ENCODE peak calls at places on chromosomes 4 and X, in seven cellular contexts. One of them, this sample, is unnamed.

GRCh38 chrX:54509401-54509800 is 13.4 kb upstream of the FGD1 start:
- DNase-seq in testis: no peak
- DNase-seq in OCI-LY7: no peak
- DNase-seq in dorsolateral prefrontal cortex: no peak
- DNase-seq in B cell: no peak
- DNase-seq in cardiac muscle cell: no peak
- DNase-seq in foreskin fibroblast: no peak
- DNase-seq in this sample: no peak

GRCh38 chr4:185142563-185142910 is 529 bp upstream of the SLC25A4 start:
- DNase-seq in OCI-LY7: no peak
- DNase-seq in cardiac muscle cell: no peak
- DNase-seq in foreskin fibroblast: no peak
- DNase-seq in testis: no peak
- DNase-seq in B cell: no peak
- DNase-seq in dorsolateral prefrontal cortex: no peak
- DNase-seq in this sample: no peak

GRCh38 chr4:105471566-105472176 is 2.2 kb downstream of the PPA2 start:
- DNase-seq in OCI-LY7: peak; percentile 79
- DNase-seq in cardiac muscle cell: peak; percentile 73
- DNase-seq in dorsolateral prefrontal cortex: peak; percentile 57
- DNase-seq in testis: peak; percentile 77
- DNase-seq in foreskin fibroblast: peak; percentile 44
- DNase-seq in B cell: peak; percentile 79
- DNase-seq in this sample: no peak

GRCh38 chr4:38531126-38531737 is 132.8 kb upstream of the KLF3 start:
- DNase-seq in cardiac muscle cell: peak; percentile 40
- DNase-seq in OCI-LY7: no peak
- DNase-seq in dorsolateral prefrontal cortex: no peak
- DNase-seq in testis: no peak
- DNase-seq in foreskin fibroblast: no peak
- DNase-seq in B cell: no peak
- DNase-seq in this sample: no peak

GRCh38 chrX:23819385-23820234 is 36.6 kb downstream of the SAT1 start:
- DNase-seq in cardiac muscle cell: no peak
- DNase-seq in testis: peak; percentile 36
- DNase-seq in B cell: no peak
- DNase-seq in OCI-LY7: no peak
- DNase-seq in dorsolateral prefrontal cortex: no peak
- DNase-seq in foreskin fibroblast: no peak
- DNase-seq in this sample: no peak

GRCh38 chr4:89708903-89709361 is 128.0 kb downstream of the SNCA start:
- DNase-seq in B cell: no peak
- DNase-seq in foreskin fibroblast: peak; percentile 23
- DNase-seq in cardiac muscle cell: peak; percentile 40
- DNase-seq in dorsolateral prefrontal cortex: no peak
- DNase-seq in OCI-LY7: no peak
- DNase-seq in testis: no peak
- DNase-seq in this sample: no peak

GRCh38 chr4:69653147-69653546 is at the start of gene UGT2A1:
- DNase-seq in B cell: no peak
- DNase-seq in cardiac muscle cell: no peak
- DNase-seq in foreskin fibroblast: no peak
- DNase-seq in OCI-LY7: no peak
- DNase-seq in testis: no peak
- DNase-seq in dorsolateral prefrontal cortex: no peak
- DNase-seq in this sample: no peak

GRCh38 chr4:143196323-143196722 is 11.6 kb downstream of the USP38 start:
- DNase-seq in foreskin fibroblast: no peak
- DNase-seq in dorsolateral prefrontal cortex: no peak
- DNase-seq in cardiac muscle cell: no peak
- DNase-seq in OCI-LY7: no peak
- DNase-seq in testis: no peak
- DNase-seq in B cell: no peak
- DNase-seq in this sample: no peak

GRCh38 chrX:12984629-12985303 is 9.9 kb downstream of the TMSB4X start:
- DNase-seq in dorsolateral prefrontal cortex: no peak
- DNase-seq in cardiac muscle cell: no peak
- DNase-seq in B cell: no peak
- DNase-seq in foreskin fibroblast: no peak
- DNase-seq in OCI-LY7: no peak
- DNase-seq in testis: no peak
- DNase-seq in this sample: no peak

GRCh38 chr4:65498606-65499005 is 171.7 kb downstream of the EPHA5 start:
- DNase-seq in B cell: no peak
- DNase-seq in OCI-LY7: no peak
- DNase-seq in foreskin fibroblast: no peak
- DNase-seq in testis: no peak
- DNase-seq in dorsolateral prefrontal cortex: no peak
- DNase-seq in cardiac muscle cell: no peak
- DNase-seq in this sample: no peak

GRCh38 chr4:31917334-31917733 is 1197.2 kb downstream of the PCDH7 start:
- DNase-seq in OCI-LY7: no peak
- DNase-seq in cardiac muscle cell: no peak
- DNase-seq in B cell: no peak
- DNase-seq in dorsolateral prefrontal cortex: no peak
- DNase-seq in testis: no peak
- DNase-seq in foreskin fibroblast: no peak
- DNase-seq in this sample: no peak

GRCh38 chr4:168480991-168481588 is 798 bp upstream of the DDX60L start:
- DNase-seq in foreskin fibroblast: peak; percentile 74
- DNase-seq in cardiac muscle cell: no peak
- DNase-seq in B cell: peak; percentile 62
- DNase-seq in OCI-LY7: peak; percentile 4
- DNase-seq in dorsolateral prefrontal cortex: no peak
- DNase-seq in testis: peak; percentile 31
- DNase-seq in this sample: no peak

GRCh38 chr4:43277003-43277402 is 384.5 kb downstream of the GRXCR1 start:
- DNase-seq in OCI-LY7: no peak
- DNase-seq in dorsolateral prefrontal cortex: no peak
- DNase-seq in foreskin fibroblast: peak; percentile 0
- DNase-seq in cardiac muscle cell: no peak
- DNase-seq in B cell: no peak
- DNase-seq in testis: no peak
- DNase-seq in this sample: no peak

GRCh38 chrX:107429090-107429489 is 20.4 kb upstream of the FRMPD3 start:
- DNase-seq in OCI-LY7: peak; percentile 53
- DNase-seq in dorsolateral prefrontal cortex: no peak
- DNase-seq in B cell: no peak
- DNase-seq in foreskin fibroblast: no peak
- DNase-seq in testis: no peak
- DNase-seq in cardiac muscle cell: peak; percentile 53
- DNase-seq in this sample: no peak

GRCh38 chr4:171813195-171813955 is at the start of gene GALNTL6:
- DNase-seq in cardiac muscle cell: peak; percentile 36
- DNase-seq in B cell: no peak
- DNase-seq in OCI-LY7: no peak
- DNase-seq in testis: peak; percentile 42
- DNase-seq in foreskin fibroblast: no peak
- DNase-seq in dorsolateral prefrontal cortex: peak; percentile 61
- DNase-seq in this sample: no peak

GRCh38 chrX:6384391-6384790 is 150.5 kb downstream of the VCX3A start:
- DNase-seq in dorsolateral prefrontal cortex: no peak
- DNase-seq in OCI-LY7: no peak
- DNase-seq in testis: no peak
- DNase-seq in foreskin fibroblast: no peak
- DNase-seq in B cell: no peak
- DNase-seq in cardiac muscle cell: no peak
- DNase-seq in this sample: no peak

GRCh38 chr4:40809058-40809457 is 59.3 kb downstream of the NSUN7 start:
- DNase-seq in testis: no peak
- DNase-seq in cardiac muscle cell: no peak
- DNase-seq in foreskin fibroblast: no peak
- DNase-seq in dorsolateral prefrontal cortex: no peak
- DNase-seq in OCI-LY7: no peak
- DNase-seq in B cell: no peak
- DNase-seq in this sample: no peak

GRCh38 chrX:39670281-39670680 is 427.5 kb downstream of the BCOR start:
- DNase-seq in OCI-LY7: no peak
- DNase-seq in dorsolateral prefrontal cortex: no peak
- DNase-seq in B cell: no peak
- DNase-seq in testis: no peak
- DNase-seq in cardiac muscle cell: no peak
- DNase-seq in foreskin fibroblast: no peak
- DNase-seq in this sample: no peak

GRCh38 chrX:132490086-132490419 is 1.2 kb upstream of the MBNL3 start:
- DNase-seq in testis: no peak
- DNase-seq in cardiac muscle cell: no peak
- DNase-seq in foreskin fibroblast: no peak
- DNase-seq in B cell: no peak
- DNase-seq in OCI-LY7: no peak
- DNase-seq in dorsolateral prefrontal cortex: no peak
- DNase-seq in this sample: no peak

GRCh38 chrX:102712967-102713677 is 874 bp downstream of the GPRASP2 start:
- DNase-seq in OCI-LY7: no peak
- DNase-seq in dorsolateral prefrontal cortex: peak; percentile 59
- DNase-seq in testis: peak; percentile 76
- DNase-seq in foreskin fibroblast: peak; percentile 21
- DNase-seq in B cell: no peak
- DNase-seq in cardiac muscle cell: peak; percentile 35
- DNase-seq in this sample: peak; percentile 19

GRCh38 chr4:101155859-101156430 is 191.4 kb downstream of the PPP3CA start:
- DNase-seq in testis: no peak
- DNase-seq in B cell: no peak
- DNase-seq in dorsolateral prefrontal cortex: no peak
- DNase-seq in cardiac muscle cell: no peak
- DNase-seq in foreskin fibroblast: no peak
- DNase-seq in OCI-LY7: no peak
- DNase-seq in this sample: no peak

GRCh38 chr4:6705638-6706037 is 4.0 kb downstream of the MRFAP1L1 start:
- DNase-seq in foreskin fibroblast: no peak
- DNase-seq in cardiac muscle cell: no peak
- DNase-seq in OCI-LY7: no peak
- DNase-seq in testis: no peak
- DNase-seq in dorsolateral prefrontal cortex: no peak
- DNase-seq in B cell: no peak
- DNase-seq in this sample: no peak

GRCh38 chr4:6699903-6700302 is 6.2 kb downstream of the S100P start:
- DNase-seq in foreskin fibroblast: no peak
- DNase-seq in OCI-LY7: no peak
- DNase-seq in dorsolateral prefrontal cortex: no peak
- DNase-seq in testis: no peak
- DNase-seq in B cell: no peak
- DNase-seq in cardiac muscle cell: no peak
- DNase-seq in this sample: no peak

GRCh38 chr4:6702761-6703160 is 6.9 kb downstream of the MRFAP1L1 start:
- DNase-seq in OCI-LY7: no peak
- DNase-seq in dorsolateral prefrontal cortex: no peak
- DNase-seq in B cell: no peak
- DNase-seq in foreskin fibroblast: no peak
- DNase-seq in testis: no peak
- DNase-seq in cardiac muscle cell: no peak
- DNase-seq in this sample: no peak

GRCh38 chr4:6703786-6704185 is 5.9 kb downstream of the MRFAP1L1 start:
- DNase-seq in cardiac muscle cell: no peak
- DNase-seq in OCI-LY7: no peak
- DNase-seq in B cell: no peak
- DNase-seq in testis: no peak
- DNase-seq in dorsolateral prefrontal cortex: no peak
- DNase-seq in foreskin fibroblast: no peak
- DNase-seq in this sample: no peak

DNA sequence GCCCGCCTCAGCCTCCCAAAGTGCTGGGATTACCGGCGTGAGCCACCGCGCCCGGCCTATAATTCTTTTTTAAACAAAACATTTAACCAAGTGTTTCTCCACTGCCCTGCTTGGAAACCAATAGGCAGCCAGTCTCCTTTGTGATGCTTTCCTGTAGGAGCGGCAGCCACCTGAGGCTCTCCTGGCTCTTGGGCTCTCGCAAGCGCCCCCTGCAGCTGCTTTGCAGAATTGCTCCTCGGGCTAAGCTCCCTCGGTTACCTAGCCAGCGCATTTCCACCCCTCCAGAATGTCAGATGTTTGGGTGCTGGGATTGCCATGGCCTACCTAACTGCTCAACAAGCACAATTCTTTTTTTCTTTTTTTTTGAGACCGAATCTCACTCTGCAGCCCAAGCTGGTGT is 7.7 kb downstream of the S100P start:
- DNase-seq in OCI-LY7: no peak
- DNase-seq in cardiac muscle cell: no peak
- DNase-seq in foreskin fibroblast: no peak
- DNase-seq in dorsolateral prefrontal cortex: no peak
- DNase-seq in testis: peak; percentile 66
- DNase-seq in B cell: no peak
- DNase-seq in this sample: no peak
- TF ChIP-seq CTCF in OCI-LY7: peak; percentile 72
- TF ChIP-seq CTCF in cardiac muscle cell: peak; percentile 29
- TF ChIP-seq CTCF in foreskin fibroblast: peak; percentile 14
- TF ChIP-seq CTCF in dorsolateral prefrontal cortex: peak; percentile 25
- TF ChIP-seq CTCF in testis: peak; percentile 17
- TF ChIP-seq CTCF in B cell: no peak
- TF ChIP-seq CTCF in this sample: no peak

GRCh38 chrX:38256019-38256418 is 35.3 kb upstream of the SRPX start:
- DNase-seq in B cell: no peak
- DNase-seq in foreskin fibroblast: no peak
- DNase-seq in OCI-LY7: no peak
- DNase-seq in dorsolateral prefrontal cortex: no peak
- DNase-seq in cardiac muscle cell: no peak
- DNase-seq in testis: no peak
- DNase-seq in this sample: no peak

GRCh38 chrX:38262715-38263620 is 42.3 kb upstream of the SRPX start:
- DNase-seq in foreskin fibroblast: peak; percentile 47
- DNase-seq in cardiac muscle cell: no peak
- DNase-seq in dorsolateral prefrontal cortex: no peak
- DNase-seq in OCI-LY7: no peak
- DNase-seq in B cell: no peak
- DNase-seq in testis: no peak
- DNase-seq in this sample: no peak

GRCh38 chrX:38260231-38260630 is 39.6 kb upstream of the SRPX start:
- DNase-seq in testis: no peak
- DNase-seq in dorsolateral prefrontal cortex: no peak
- DNase-seq in OCI-LY7: peak; percentile 35
- DNase-seq in B cell: no peak
- DNase-seq in cardiac muscle cell: peak; percentile 7
- DNase-seq in foreskin fibroblast: no peak
- DNase-seq in this sample: no peak
- TF ChIP-seq CTCF in testis: no peak
- TF ChIP-seq CTCF in dorsolateral prefrontal cortex: no peak
- TF ChIP-seq CTCF in OCI-LY7: peak; percentile 68
- TF ChIP-seq CTCF in B cell: no peak
- TF ChIP-seq CTCF in cardiac muscle cell: peak; percentile 32
- TF ChIP-seq CTCF in foreskin fibroblast: peak; percentile 32
- TF ChIP-seq CTCF in this sample: peak; percentile 42

DNA sequence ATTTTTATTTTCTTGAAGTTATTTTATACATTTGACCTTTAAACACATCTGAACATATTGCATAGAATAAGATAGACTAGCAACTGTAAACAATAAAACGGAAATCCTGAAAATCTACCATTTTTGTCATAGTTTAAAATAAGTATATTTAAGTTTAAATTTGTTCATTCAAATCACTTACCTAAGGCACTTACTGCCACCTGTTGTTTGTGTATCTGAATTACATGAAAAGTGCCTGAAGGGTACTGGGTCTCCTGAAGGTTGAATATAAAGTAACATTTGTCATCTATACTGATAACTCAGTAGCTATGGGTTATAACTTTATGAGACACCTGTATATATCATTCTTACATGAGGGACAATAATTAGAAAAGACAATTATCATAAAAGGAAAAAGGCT is 38.6 kb downstream of the TRPC5 start:
- DNase-seq in cardiac muscle cell: peak; percentile 44
- DNase-seq in B cell: no peak
- DNase-seq in testis: no peak
- DNase-seq in dorsolateral prefrontal cortex: no peak
- DNase-seq in foreskin fibroblast: no peak
- DNase-seq in OCI-LY7: peak; percentile 2
- DNase-seq in this sample: no peak
- TF ChIP-seq CTCF in cardiac muscle cell: peak; percentile 4
- TF ChIP-seq CTCF in B cell: no peak
- TF ChIP-seq CTCF in testis: no peak
- TF ChIP-seq CTCF in dorsolateral prefrontal cortex: no peak
- TF ChIP-seq CTCF in foreskin fibroblast: no peak
- TF ChIP-seq CTCF in OCI-LY7: peak; percentile 64
- TF ChIP-seq CTCF in this sample: peak; percentile 56

GRCh38 chr4:156495836-156496235 is 475.8 kb downstream of the PDGFC start:
- DNase-seq in foreskin fibroblast: no peak
- DNase-seq in cardiac muscle cell: no peak
- DNase-seq in dorsolateral prefrontal cortex: no peak
- DNase-seq in OCI-LY7: no peak
- DNase-seq in testis: no peak
- DNase-seq in B cell: no peak
- DNase-seq in this sample: no peak
- TF ChIP-seq CTCF in foreskin fibroblast: no peak
- TF ChIP-seq CTCF in cardiac muscle cell: no peak
- TF ChIP-seq CTCF in dorsolateral prefrontal cortex: no peak
- TF ChIP-seq CTCF in OCI-LY7: no peak
- TF ChIP-seq CTCF in testis: no peak
- TF ChIP-seq CTCF in B cell: no peak
- TF ChIP-seq CTCF in this sample: no peak